ENCODE peak calls at places on chromosomes 2 and 18, in four cellular contexts. One of them, this sample, is unnamed.

GRCh38 chr2:236167297-236168109 is 683 bp downstream of the GBX2 start:
- DNase-seq in choroid plexus epithelial cell: peak
- DNase-seq in A549: peak
- DNase-seq in activated T-cell treated with anti-CD3 and anti-CD28 coated beads for 1 hour: no peak
- DNase-seq in this sample: peak

GRCh38 chr2:44951714-44952113 is 10.2 kb downstream of the SIX3 start:
- DNase-seq in choroid plexus epithelial cell: no peak
- DNase-seq in A549: no peak
- DNase-seq in activated T-cell treated with anti-CD3 and anti-CD28 coated beads for 1 hour: no peak
- DNase-seq in this sample: no peak

GRCh38 chr2:149089068-149089467 is 50.6 kb downstream of the LYPD6B start:
- DNase-seq in choroid plexus epithelial cell: no peak
- DNase-seq in A549: no peak
- DNase-seq in activated T-cell treated with anti-CD3 and anti-CD28 coated beads for 1 hour: no peak
- DNase-seq in this sample: no peak

GRCh38 chr2:204260162-204260877 is 285.0 kb upstream of the PARD3B start:
- DNase-seq in choroid plexus epithelial cell: peak
- DNase-seq in A549: peak
- DNase-seq in activated T-cell treated with anti-CD3 and anti-CD28 coated beads for 1 hour: peak
- DNase-seq in this sample: peak

GRCh38 chr2:19614066-19614465 is 255.6 kb upstream of the OSR1 start:
- DNase-seq in choroid plexus epithelial cell: no peak
- DNase-seq in A549: no peak
- DNase-seq in activated T-cell treated with anti-CD3 and anti-CD28 coated beads for 1 hour: no peak
- DNase-seq in this sample: no peak

GRCh38 chr2:219041252-219041651 is at the start of gene CFAP65:
- DNase-seq in choroid plexus epithelial cell: peak
- DNase-seq in A549: peak
- DNase-seq in activated T-cell treated with anti-CD3 and anti-CD28 coated beads for 1 hour: no peak
- DNase-seq in this sample: peak

GRCh38 chr2:176009445-176009844 is 7.4 kb upstream of the LNPK start:
- DNase-seq in choroid plexus epithelial cell: no peak
- DNase-seq in A549: no peak
- DNase-seq in activated T-cell treated with anti-CD3 and anti-CD28 coated beads for 1 hour: no peak
- DNase-seq in this sample: no peak

GRCh38 chr2:10947005-10947440 is 35.3 kb downstream of the KCNF1 start:
- DNase-seq in choroid plexus epithelial cell: peak
- DNase-seq in A549: no peak
- DNase-seq in activated T-cell treated with anti-CD3 and anti-CD28 coated beads for 1 hour: no peak
- DNase-seq in this sample: peak

GRCh38 chr2:238771193-238771592 is 76.7 kb upstream of the TWIST2 start:
- DNase-seq in choroid plexus epithelial cell: peak
- DNase-seq in A549: no peak
- DNase-seq in activated T-cell treated with anti-CD3 and anti-CD28 coated beads for 1 hour: no peak
- DNase-seq in this sample: peak

GRCh38 chr2:709138-709779 is 32.1 kb upstream of the TMEM18 start:
- DNase-seq in choroid plexus epithelial cell: no peak
- DNase-seq in A549: no peak
- DNase-seq in activated T-cell treated with anti-CD3 and anti-CD28 coated beads for 1 hour: no peak
- DNase-seq in this sample: no peak

GRCh38 chr2:19949071-19949470 is 40.8 kb downstream of the WDR35 start:
- DNase-seq in choroid plexus epithelial cell: peak
- DNase-seq in A549: no peak
- DNase-seq in activated T-cell treated with anti-CD3 and anti-CD28 coated beads for 1 hour: no peak
- DNase-seq in this sample: peak

GRCh38 chr18:9642799-9643445 is 28.6 kb upstream of the PPP4R1 start:
- DNase-seq in choroid plexus epithelial cell: peak
- DNase-seq in A549: no peak
- DNase-seq in activated T-cell treated with anti-CD3 and anti-CD28 coated beads for 1 hour: no peak
- DNase-seq in this sample: no peak